ENCODE peak calls at places on chromosomes 12 and 14, in ten cellular contexts. One of them, this sample, is unnamed. For H3K36me3, the result is how much of the 10 kb centered on the place peaks cover.

GRCh38 chr12:19529933-19530630 is 90.8 kb downstream of the AEBP2 start:
- DNase-seq in Caco-2: no peak
- DNase-seq in stomach: no peak
- DNase-seq in Karpas-422: no peak
- DNase-seq in right lobe of liver: no peak
- DNase-seq in ovary: no peak
- DNase-seq in adipocyte: peak
- DNase-seq in GM23248: peak
- DNase-seq in lower lobe of right lung: no peak
- DNase-seq in CD8-positive, alpha-beta memory T cell: no peak
- DNase-seq in this sample: no peak

GRCh38 chr14:91142214-91142668 is 28.4 kb downstream of the DGLUCY start:
- DNase-seq in right lobe of liver: no peak
- DNase-seq in stomach: no peak
- DNase-seq in ovary: no peak
- DNase-seq in GM23248: no peak
- DNase-seq in Caco-2: no peak
- DNase-seq in adipocyte: no peak
- DNase-seq in Karpas-422: peak
- DNase-seq in lower lobe of right lung: no peak
- DNase-seq in CD8-positive, alpha-beta memory T cell: no peak
- DNase-seq in this sample: no peak

GRCh38 chr12:6407206-6407954 is 23.4 kb downstream of the LTBR start:
- DNase-seq in Karpas-422: no peak
- DNase-seq in Caco-2: no peak
- DNase-seq in adipocyte: no peak
- DNase-seq in ovary: no peak
- DNase-seq in right lobe of liver: no peak
- DNase-seq in lower lobe of right lung: no peak
- DNase-seq in stomach: no peak
- DNase-seq in CD8-positive, alpha-beta memory T cell: no peak
- DNase-seq in GM23248: no peak
- DNase-seq in this sample: no peak

GRCh38 chr14:89959853-89960493 is 4.2 kb downstream of the TDP1 start:
- DNase-seq in CD8-positive, alpha-beta memory T cell: no peak
- DNase-seq in stomach: no peak
- DNase-seq in GM23248: no peak
- DNase-seq in Karpas-422: no peak
- DNase-seq in lower lobe of right lung: no peak
- DNase-seq in adipocyte: no peak
- DNase-seq in ovary: no peak
- DNase-seq in Caco-2: no peak
- DNase-seq in right lobe of liver: no peak
- DNase-seq in this sample: no peak

GRCh38 chr14:104473244-104473565 is 106.4 kb upstream of the C14orf180 start:
- DNase-seq in Karpas-422: no peak
- DNase-seq in adipocyte: no peak
- DNase-seq in lower lobe of right lung: no peak
- DNase-seq in CD8-positive, alpha-beta memory T cell: no peak
- DNase-seq in Caco-2: no peak
- DNase-seq in ovary: no peak
- DNase-seq in GM23248: no peak
- DNase-seq in right lobe of liver: no peak
- DNase-seq in stomach: no peak
- DNase-seq in this sample: no peak

GRCh38 chr12:88945041-88945732 is 364.9 kb upstream of the KITLG start:
- DNase-seq in right lobe of liver: no peak
- DNase-seq in Caco-2: no peak
- DNase-seq in lower lobe of right lung: no peak
- DNase-seq in GM23248: no peak
- DNase-seq in Karpas-422: no peak
- DNase-seq in stomach: peak
- DNase-seq in adipocyte: no peak
- DNase-seq in CD8-positive, alpha-beta memory T cell: no peak
- DNase-seq in ovary: no peak
- DNase-seq in this sample: no peak

GRCh38 chr14:91061309-91061887 is 957 bp upstream of the RPS6KA5 start:
- DNase-seq in CD8-positive, alpha-beta memory T cell: no peak
- DNase-seq in stomach: no peak
- DNase-seq in right lobe of liver: no peak
- DNase-seq in GM23248: peak
- DNase-seq in lower lobe of right lung: no peak
- DNase-seq in adipocyte: no peak
- DNase-seq in Caco-2: peak
- DNase-seq in Karpas-422: peak
- DNase-seq in ovary: no peak
- DNase-seq in this sample: no peak

GRCh38 chr14:92254786-92255185 is 68.2 kb upstream of the SLC24A4 start:
- DNase-seq in CD8-positive, alpha-beta memory T cell: no peak
- DNase-seq in adipocyte: peak
- DNase-seq in lower lobe of right lung: no peak
- DNase-seq in Karpas-422: no peak
- DNase-seq in ovary: peak
- DNase-seq in GM23248: peak
- DNase-seq in stomach: no peak
- DNase-seq in Caco-2: no peak
- DNase-seq in right lobe of liver: no peak
- DNase-seq in this sample: peak

GRCh38 chr12:9668141-9669018 is 1.1 kb upstream of the CLEC2D start:
- DNase-seq in ovary: no peak
- DNase-seq in adipocyte: peak
- DNase-seq in right lobe of liver: no peak
- DNase-seq in CD8-positive, alpha-beta memory T cell: no peak
- DNase-seq in lower lobe of right lung: no peak
- DNase-seq in Karpas-422: no peak
- DNase-seq in GM23248: peak
- DNase-seq in Caco-2: no peak
- DNase-seq in stomach: no peak
- DNase-seq in this sample: peak

GRCh38 chr14:60944206-60944605 is 36.7 kb downstream of the TRMT5 start:
- DNase-seq in Caco-2: no peak
- DNase-seq in right lobe of liver: no peak
- DNase-seq in stomach: no peak
- DNase-seq in lower lobe of right lung: no peak
- DNase-seq in Karpas-422: no peak
- DNase-seq in adipocyte: no peak
- DNase-seq in GM23248: peak
- DNase-seq in ovary: no peak
- DNase-seq in CD8-positive, alpha-beta memory T cell: no peak
- DNase-seq in this sample: no peak
- H3K36me3 ChIP-seq in Caco-2: under half
- H3K36me3 ChIP-seq in right lobe of liver: under half
- H3K36me3 ChIP-seq in stomach: under half
- H3K36me3 ChIP-seq in lower lobe of right lung: under half
- H3K36me3 ChIP-seq in Karpas-422: under half
- H3K36me3 ChIP-seq in adipocyte: under half
- H3K36me3 ChIP-seq in GM23248: under half
- H3K36me3 ChIP-seq in ovary: under half
- H3K36me3 ChIP-seq in CD8-positive, alpha-beta memory T cell: under half
- H3K36me3 ChIP-seq in this sample: under half

GRCh38 chr12:27549231-27549800 is 25.3 kb downstream of the PPFIBP1 start:
- DNase-seq in lower lobe of right lung: no peak
- DNase-seq in Karpas-422: no peak
- DNase-seq in CD8-positive, alpha-beta memory T cell: no peak
- DNase-seq in ovary: no peak
- DNase-seq in stomach: no peak
- DNase-seq in Caco-2: no peak
- DNase-seq in adipocyte: peak
- DNase-seq in right lobe of liver: no peak
- DNase-seq in GM23248: peak
- DNase-seq in this sample: no peak

GRCh38 chr12:27551172-27551840 is 27.3 kb downstream of the PPFIBP1 start:
- DNase-seq in stomach: no peak
- DNase-seq in lower lobe of right lung: no peak
- DNase-seq in ovary: no peak
- DNase-seq in adipocyte: no peak
- DNase-seq in CD8-positive, alpha-beta memory T cell: no peak
- DNase-seq in GM23248: peak
- DNase-seq in Karpas-422: no peak
- DNase-seq in Caco-2: no peak
- DNase-seq in right lobe of liver: no peak
- DNase-seq in this sample: no peak

GRCh38 chr12:27550653-27550975 is 26.6 kb downstream of the PPFIBP1 start:
- DNase-seq in CD8-positive, alpha-beta memory T cell: no peak
- DNase-seq in lower lobe of right lung: no peak
- DNase-seq in right lobe of liver: no peak
- DNase-seq in Karpas-422: no peak
- DNase-seq in ovary: no peak
- DNase-seq in Caco-2: no peak
- DNase-seq in GM23248: peak
- DNase-seq in stomach: no peak
- DNase-seq in adipocyte: no peak
- DNase-seq in this sample: no peak

GRCh38 chr12:27548301-27549199 is 24.5 kb downstream of the PPFIBP1 start:
- DNase-seq in adipocyte: no peak
- DNase-seq in lower lobe of right lung: no peak
- DNase-seq in right lobe of liver: no peak
- DNase-seq in Caco-2: no peak
- DNase-seq in CD8-positive, alpha-beta memory T cell: no peak
- DNase-seq in Karpas-422: no peak
- DNase-seq in GM23248: peak
- DNase-seq in ovary: no peak
- DNase-seq in stomach: no peak
- DNase-seq in this sample: no peak

GRCh38 chr12:27549801-27550652 is 26.0 kb downstream of the PPFIBP1 start:
- DNase-seq in adipocyte: peak
- DNase-seq in stomach: peak
- DNase-seq in Karpas-422: no peak
- DNase-seq in right lobe of liver: peak
- DNase-seq in GM23248: peak
- DNase-seq in lower lobe of right lung: peak
- DNase-seq in ovary: peak
- DNase-seq in CD8-positive, alpha-beta memory T cell: no peak
- DNase-seq in Caco-2: peak
- DNase-seq in this sample: peak
- H3K4me3 ChIP-seq in adipocyte: peak
- H3K4me3 ChIP-seq in stomach: peak
- H3K4me3 ChIP-seq in Karpas-422: no peak
- H3K4me3 ChIP-seq in right lobe of liver: peak
- H3K4me3 ChIP-seq in GM23248: peak
- H3K4me3 ChIP-seq in lower lobe of right lung: peak
- H3K4me3 ChIP-seq in ovary: no peak
- H3K4me3 ChIP-seq in CD8-positive, alpha-beta memory T cell: no peak
- H3K4me3 ChIP-seq in Caco-2: no peak
- H3K4me3 ChIP-seq in this sample: peak

DNA sequence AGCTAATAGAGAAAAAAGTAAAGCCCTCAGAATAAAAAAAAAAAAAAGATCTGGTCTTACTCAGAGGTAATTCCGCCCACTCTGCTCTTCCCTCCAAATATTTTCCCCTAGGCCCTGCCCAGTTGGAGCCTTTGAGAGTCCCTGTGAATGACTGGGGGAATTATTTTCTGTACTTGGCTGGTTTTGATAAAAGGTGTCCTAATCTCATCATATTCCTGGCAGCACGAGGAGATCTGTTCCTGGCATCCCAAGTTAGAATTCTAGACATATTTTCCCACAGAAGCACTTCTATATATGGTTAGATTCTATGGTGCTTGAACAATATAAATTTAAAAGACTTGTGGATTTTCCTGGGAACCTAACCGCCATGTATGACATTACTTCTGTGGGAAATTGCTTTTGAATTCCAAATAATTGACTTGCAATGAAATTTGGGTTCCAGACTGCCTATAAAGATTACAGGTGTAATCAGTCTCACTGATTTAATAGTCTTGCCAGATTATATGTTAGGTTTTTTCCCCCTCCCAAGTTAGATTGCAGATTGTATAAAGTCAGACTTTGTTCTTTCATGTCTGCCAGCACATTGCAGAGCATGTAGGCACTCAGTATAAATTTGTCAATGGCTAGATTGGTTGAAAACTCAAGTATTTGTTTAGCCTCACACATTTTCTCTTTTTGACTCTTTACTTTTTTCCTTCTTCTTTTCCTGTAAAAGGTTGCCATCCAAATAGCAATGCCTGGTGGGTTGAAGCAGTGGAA is 12.3 kb downstream of the GPX2 start:
- DNase-seq in lower lobe of right lung: no peak
- DNase-seq in stomach: no peak
- DNase-seq in ovary: no peak
- DNase-seq in GM23248: peak
- DNase-seq in adipocyte: no peak
- DNase-seq in right lobe of liver: no peak
- DNase-seq in CD8-positive, alpha-beta memory T cell: no peak
- DNase-seq in Karpas-422: no peak
- DNase-seq in Caco-2: no peak
- DNase-seq in this sample: no peak
- H3K36me3 ChIP-seq in lower lobe of right lung: half or more
- H3K36me3 ChIP-seq in stomach: half or more
- H3K36me3 ChIP-seq in ovary: under half
- H3K36me3 ChIP-seq in GM23248: under half
- H3K36me3 ChIP-seq in adipocyte: half or more
- H3K36me3 ChIP-seq in right lobe of liver: under half
- H3K36me3 ChIP-seq in CD8-positive, alpha-beta memory T cell: under half
- H3K36me3 ChIP-seq in Karpas-422: half or more
- H3K36me3 ChIP-seq in Caco-2: under half
- H3K36me3 ChIP-seq in this sample: under half

GRCh38 chr12:30928356-30929264 is 2.1 kb downstream of the TSPAN11 start:
- DNase-seq in GM23248: no peak
- DNase-seq in Karpas-422: no peak
- DNase-seq in lower lobe of right lung: no peak
- DNase-seq in adipocyte: no peak
- DNase-seq in right lobe of liver: no peak
- DNase-seq in ovary: no peak
- DNase-seq in CD8-positive, alpha-beta memory T cell: no peak
- DNase-seq in stomach: no peak
- DNase-seq in Caco-2: no peak
- DNase-seq in this sample: no peak

GRCh38 chr12:30925607-30926242 is 823 bp upstream of the TSPAN11 start:
- DNase-seq in right lobe of liver: no peak
- DNase-seq in stomach: no peak
- DNase-seq in adipocyte: no peak
- DNase-seq in CD8-positive, alpha-beta memory T cell: no peak
- DNase-seq in GM23248: no peak
- DNase-seq in ovary: no peak
- DNase-seq in Caco-2: no peak
- DNase-seq in Karpas-422: no peak
- DNase-seq in lower lobe of right lung: no peak
- DNase-seq in this sample: no peak

GRCh38 chr12:30930238-30931010 is 3.9 kb downstream of the TSPAN11 start:
- DNase-seq in right lobe of liver: no peak
- DNase-seq in stomach: no peak
- DNase-seq in Karpas-422: no peak
- DNase-seq in GM23248: no peak
- DNase-seq in adipocyte: no peak
- DNase-seq in ovary: no peak
- DNase-seq in CD8-positive, alpha-beta memory T cell: no peak
- DNase-seq in Caco-2: no peak
- DNase-seq in lower lobe of right lung: no peak
- DNase-seq in this sample: no peak

GRCh38 chr12:30926243-30927209 is at the start of gene TSPAN11:
- DNase-seq in CD8-positive, alpha-beta memory T cell: no peak
- DNase-seq in adipocyte: peak
- DNase-seq in stomach: no peak
- DNase-seq in Caco-2: no peak
- DNase-seq in lower lobe of right lung: no peak
- DNase-seq in ovary: no peak
- DNase-seq in right lobe of liver: no peak
- DNase-seq in Karpas-422: no peak
- DNase-seq in GM23248: peak
- DNase-seq in this sample: peak

DNA sequence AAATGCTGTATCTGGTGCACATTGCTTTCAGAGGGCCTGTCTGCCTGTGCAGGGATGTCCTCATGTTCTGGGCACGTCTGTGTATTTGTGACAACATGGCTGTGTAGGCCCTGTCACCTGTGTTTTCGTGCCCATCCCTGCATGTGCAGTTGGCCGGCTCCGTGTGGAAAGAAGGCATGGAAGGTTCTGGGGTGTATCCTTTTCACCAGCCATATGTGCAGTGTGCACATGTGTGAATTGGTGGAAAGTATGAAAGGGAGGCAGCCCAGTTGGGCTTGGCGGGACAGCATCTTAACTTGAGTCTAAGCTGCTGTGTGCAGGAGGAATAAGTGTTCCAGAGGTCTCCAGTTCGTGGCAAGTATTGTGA is 645 bp downstream of the TSPAN11 start:
- DNase-seq in CD8-positive, alpha-beta memory T cell: no peak
- DNase-seq in lower lobe of right lung: no peak
- DNase-seq in ovary: no peak
- DNase-seq in adipocyte: peak
- DNase-seq in Karpas-422: no peak
- DNase-seq in GM23248: peak
- DNase-seq in stomach: no peak
- DNase-seq in Caco-2: no peak
- DNase-seq in right lobe of liver: no peak
- DNase-seq in this sample: no peak
- H3K4me3 ChIP-seq in CD8-positive, alpha-beta memory T cell: no peak
- H3K4me3 ChIP-seq in lower lobe of right lung: peak
- H3K4me3 ChIP-seq in ovary: no peak
- H3K4me3 ChIP-seq in adipocyte: no peak
- H3K4me3 ChIP-seq in Karpas-422: no peak
- H3K4me3 ChIP-seq in GM23248: no peak
- H3K4me3 ChIP-seq in stomach: no peak
- H3K4me3 ChIP-seq in Caco-2: no peak
- H3K4me3 ChIP-seq in right lobe of liver: no peak
- H3K4me3 ChIP-seq in this sample: no peak